ENCODE peak calls at places on chromosome 1, in ten cellular contexts. X is fibroblast of lung; U is effector memory CD4-positive, alpha-beta T cell; F is MM.1S; E is brain microvascular endothelial cell; A is RWPE2; H is CD4-positive, alpha-beta memory T cell; Z is PC-3; S is bronchial epithelial cell; Y is thoracic aorta. D is an unnamed sample. For H3K36me3, the result is how much of the 10 kb centered on the place peaks cover.

GRCh38 chr1:17636612-17637011 is 97.1 kb downstream of the ARHGEF10L start:
- DNase-seq in X (peak), U (no peak), F (no peak), E (no peak), A (no peak), H (no peak), Z (peak), S (peak), Y (no peak), D (no peak)

GRCh38 chr1:110588991-110589390 is 17.2 kb downstream of the KCNA2 start:
- DNase-seq in X (no peak), U (no peak), F (no peak), E (no peak), A (no peak), H (no peak), Z (no peak), S (no peak), Y (no peak), D (no peak)

GRCh38 chr1:221263831-221264767 is 384.9 kb downstream of the HLX start:
- DNase-seq in X (peak), U (peak), F (peak), E (peak), A (no peak), H (peak), Z (peak), S (peak), Y (peak), D (peak)

GRCh38 chr1:221602866-221603265 is 139.0 kb downstream of the DUSP10 start:
- DNase-seq in X (peak), U (no peak), F (no peak), E (no peak), A (no peak), H (no peak), Z (peak), S (peak), Y (no peak), D (no peak)

GRCh38 chr1:212129781-212130180 is 94.2 kb downstream of the DTL start:
- DNase-seq in X (no peak), U (no peak), F (no peak), E (no peak), A (no peak), H (no peak), Z (no peak), S (no peak), Y (no peak), D (no peak)

GRCh38 chr1:221816899-221817298 is 75.0 kb upstream of the DUSP10 start:
- DNase-seq in X (peak), U (no peak), F (no peak), E (peak), A (no peak), H (no peak), Z (peak), S (peak), Y (no peak), D (no peak)

GRCh38 chr1:234869182-234870019 is 259.2 kb downstream of the TOMM20 start:
- DNase-seq in X (no peak), U (no peak), F (no peak), E (no peak), A (no peak), H (no peak), Z (no peak), S (no peak), Y (no peak), D (no peak)

GRCh38 chr1:12143631-12144155 is 23.1 kb upstream of the TNFRSF1B start:
- DNase-seq in X (peak), U (no peak), F (no peak), E (peak), A (peak), H (peak), Z (peak), S (peak), Y (peak), D (no peak)

GRCh38 chr1:25161981-25162380 is 70.3 kb downstream of the SYF2 start:
- DNase-seq in X (peak), U (no peak), F (no peak), E (no peak), A (no peak), H (no peak), Z (no peak), S (no peak), Y (no peak), D (no peak)

GRCh38 chr1:19338323-19338762 is 26.2 kb downstream of the SLC66A1 start:
- DNase-seq in X (no peak), U (no peak), F (no peak), E (no peak), A (no peak), H (no peak), Z (no peak), S (no peak), Y (no peak), D (peak)

GRCh38 chr1:234980224-234980656 is 148.4 kb downstream of the TOMM20 start:
- DNase-seq in X (peak), U (no peak), F (no peak), E (no peak), A (no peak), H (no peak), Z (peak), S (no peak), Y (no peak), D (no peak)

GRCh38 chr1:19437911-19438310 is 47.4 kb downstream of the CAPZB start:
- DNase-seq in X (no peak), U (no peak), F (no peak), E (peak), A (no peak), H (no peak), Z (no peak), S (no peak), Y (peak), D (no peak)

GRCh38 chr1:109198043-109198695 is 15.5 kb upstream of the SARS1 start:
- DNase-seq in X (peak), U (no peak), F (no peak), E (peak), A (no peak), H (no peak), Z (peak), S (peak), Y (peak), D (no peak)

GRCh38 chr1:89701746-89702241 is 68.9 kb downstream of the LRRC8C start:
- DNase-seq in X (peak), U (no peak), F (no peak), E (no peak), A (no peak), H (no peak), Z (no peak), S (no peak), Y (no peak), D (no peak)

GRCh38 chr1:66464802-66465201 is 69.2 kb upstream of the SGIP1 start:
- DNase-seq in X (peak), U (no peak), F (no peak), E (peak), A (no peak), H (no peak), Z (peak), S (peak), Y (no peak), D (no peak)

GRCh38 chr1:50023292-50024159 is at the start of gene AGBL4:
- DNase-seq in X (peak), U (no peak), F (no peak), E (no peak), A (no peak), H (no peak), Z (peak), S (peak), Y (no peak), D (peak)

GRCh38 chr1:161946071-161946987 is 77.3 kb downstream of the OLFML2B start:
- DNase-seq in X (peak), U (no peak), F (no peak), E (peak), A (no peak), H (no peak), Z (no peak), S (no peak), Y (no peak), D (no peak)

GRCh38 chr1:228073870-228074545 is 8.5 kb upstream of the ARF1 start:
- DNase-seq in X (no peak), U (no peak), F (no peak), E (no peak), A (no peak), H (no peak), Z (no peak), S (no peak), Y (no peak), D (peak)

GRCh38 chr1:92831368-92831761 is 475 bp upstream of the RPL5 start:
- DNase-seq in X (no peak), U (no peak), F (no peak), E (no peak), A (no peak), H (no peak), Z (no peak), S (no peak), Y (no peak), D (peak)

GRCh38 chr1:151838491-151839412 is 868 bp downstream of the C2CD4D start:
- DNase-seq in X (no peak), U (peak), F (no peak), E (no peak), A (no peak), H (peak), Z (no peak), S (no peak), Y (no peak), D (peak)

GRCh38 chr1:160795951-160796383 is at the start of gene LY9:
- DNase-seq in X (no peak), U (peak), F (peak), E (no peak), A (no peak), H (peak), Z (no peak), S (no peak), Y (no peak), D (no peak)

GRCh38 chr1:160797861-160798273 is 1.9 kb downstream of the LY9 start:
- DNase-seq in X (no peak), U (peak), F (peak), E (no peak), A (no peak), H (peak), Z (peak), S (peak), Y (no peak), D (no peak)

GRCh38 chr1:160798439-160798838 is 2.5 kb downstream of the LY9 start:
- DNase-seq in X (no peak), U (no peak), F (no peak), E (no peak), A (no peak), H (no peak), Z (no peak), S (no peak), Y (no peak), D (no peak)

GRCh38 chr1:160797163-160797797 is 1.3 kb downstream of the LY9 start:
- DNase-seq in X (no peak), U (no peak), F (peak), E (no peak), A (no peak), H (no peak), Z (no peak), S (no peak), Y (no peak), D (no peak)

GRCh38 chr1:160794396-160794795 is 1.6 kb upstream of the LY9 start:
- DNase-seq in X (no peak), U (no peak), F (no peak), E (no peak), A (no peak), H (no peak), Z (no peak), S (no peak), Y (no peak), D (no peak)
- H3K4me3 ChIP-seq in X (no peak), U (no peak), F (no peak), E (no peak), A (no peak), H (no peak), Z (no peak), S (no peak), Y (no peak), D (no peak)

GRCh38 chr1:150221552-150221951 is 14.4 kb downstream of the ANP32E start:
- DNase-seq in X (peak), U (no peak), F (peak), E (peak), A (no peak), H (peak), Z (peak), S (peak), Y (no peak), D (no peak)
- H3K36me3 ChIP-seq in X (under half), U (under half), F (under half), E (under half), A (half or more), H (under half), Z (under half), S (under half), Y (under half), D (under half)

DNA sequence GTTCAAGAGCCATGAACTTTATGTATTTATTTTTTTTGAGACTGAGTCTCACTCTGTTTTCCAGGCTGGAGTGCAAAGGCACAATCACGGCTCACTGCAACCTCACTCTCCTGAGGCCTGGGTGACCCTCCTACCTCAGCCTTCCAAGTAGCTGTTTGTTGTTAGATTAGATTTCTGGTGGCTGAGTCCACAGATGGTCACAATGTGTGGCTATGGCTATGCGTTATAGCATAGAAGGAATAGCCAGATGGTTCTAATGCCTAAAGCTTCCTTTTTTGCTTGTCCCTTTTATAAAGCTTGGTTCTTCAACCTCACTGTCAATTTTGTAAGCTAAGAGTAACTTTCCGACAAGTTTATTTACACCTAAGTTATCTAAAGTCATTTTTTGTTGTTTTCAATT is 62.3 kb upstream of the FMN2 start:
- DNase-seq in X (peak), U (no peak), F (no peak), E (peak), A (no peak), H (no peak), Z (peak), S (no peak), Y (no peak), D (no peak)
- H3K4me3 ChIP-seq in X (no peak), U (no peak), F (no peak), E (no peak), A (no peak), H (no peak), Z (no peak), S (no peak), Y (no peak), D (no peak)

GRCh38 chr1:173988068-173988467 is 34.1 kb downstream of the RC3H1 start:
- DNase-seq in X (no peak), U (no peak), F (no peak), E (no peak), A (no peak), H (no peak), Z (no peak), S (no peak), Y (no peak), D (no peak)

GRCh38 chr1:173986951-173987350 is 35.2 kb downstream of the RC3H1 start:
- DNase-seq in X (no peak), U (no peak), F (no peak), E (no peak), A (no peak), H (no peak), Z (no peak), S (no peak), Y (no peak), D (no peak)
- H3K36me3 ChIP-seq in X (under half), U (under half), F (under half), E (under half), A (half or more), H (under half), Z (under half), S (under half), Y (under half), D (under half)

GRCh38 chr1:222928212-222928611 is 113.4 kb downstream of the DISP1 start:
- DNase-seq in X (peak), U (no peak), F (no peak), E (peak), A (no peak), H (no peak), Z (peak), S (peak), Y (no peak), D (peak)

GRCh38 chr1:222926566-222926965 is 111.7 kb downstream of the DISP1 start:
- DNase-seq in X (peak), U (no peak), F (no peak), E (no peak), A (no peak), H (no peak), Z (peak), S (peak), Y (no peak), D (no peak)

GRCh38 chr1:222933273-222933672 is 118.4 kb downstream of the DISP1 start:
- DNase-seq in X (no peak), U (no peak), F (no peak), E (no peak), A (no peak), H (no peak), Z (no peak), S (no peak), Y (no peak), D (no peak)

GRCh38 chr1:222931018-222931417 is 116.2 kb downstream of the DISP1 start:
- DNase-seq in X (peak), U (no peak), F (no peak), E (no peak), A (no peak), H (no peak), Z (no peak), S (no peak), Y (no peak), D (no peak)

DNA sequence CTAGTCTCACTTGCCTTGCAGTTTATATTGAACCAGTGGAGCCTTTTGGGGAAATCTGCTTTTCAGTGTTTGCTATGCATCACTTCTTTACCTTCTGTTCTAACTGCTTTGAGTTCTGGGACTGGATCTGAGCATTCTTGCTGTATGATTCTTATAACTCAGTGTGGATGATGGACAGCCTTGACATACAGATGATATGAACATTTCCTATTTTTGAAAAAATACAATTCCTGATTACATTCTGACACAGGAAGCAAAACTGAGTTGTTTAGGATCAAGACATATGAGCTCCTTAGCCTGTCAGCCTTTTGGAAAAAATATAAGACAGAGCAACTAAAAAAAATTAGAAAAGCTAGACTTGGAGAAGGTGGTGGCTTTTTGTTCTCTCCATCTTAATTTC is 115.3 kb downstream of the DISP1 start:
- DNase-seq in X (no peak), U (no peak), F (no peak), E (no peak), A (no peak), H (no peak), Z (no peak), S (no peak), Y (no peak), D (no peak)
- H3K4me3 ChIP-seq in X (no peak), U (no peak), F (no peak), E (no peak), A (no peak), H (no peak), Z (no peak), S (no peak), Y (no peak), D (no peak)

GRCh38 chr1:64877598-64877997 is 88.8 kb downstream of the JAK1 start:
- DNase-seq in X (no peak), U (no peak), F (no peak), E (no peak), A (no peak), H (no peak), Z (no peak), S (no peak), Y (no peak), D (no peak)

GRCh38 chr1:64878090-64878489 is 88.3 kb downstream of the JAK1 start:
- DNase-seq in X (no peak), U (no peak), F (no peak), E (no peak), A (no peak), H (no peak), Z (no peak), S (no peak), Y (no peak), D (no peak)

GRCh38 chr1:64880449-64880848 is 85.9 kb downstream of the JAK1 start:
- DNase-seq in X (no peak), U (no peak), F (no peak), E (no peak), A (no peak), H (no peak), Z (no peak), S (no peak), Y (no peak), D (no peak)

GRCh38 chr1:64877151-64877550 is 89.2 kb downstream of the JAK1 start:
- DNase-seq in X (no peak), U (peak), F (no peak), E (no peak), A (no peak), H (peak), Z (no peak), S (no peak), Y (no peak), D (no peak)

GRCh38 chr1:64878931-64879710 is 87.2 kb downstream of the JAK1 start:
- DNase-seq in X (peak), U (no peak), F (no peak), E (peak), A (no peak), H (no peak), Z (no peak), S (no peak), Y (no peak), D (no peak)
- H3K36me3 ChIP-seq in X (under half), U (under half), F (under half), E (under half), A (under half), H (under half), Z (under half), S (under half), Y (under half), D (under half)

D was measured in H7.